ENCODE peak calls at places on chromosome 10, in four cellular contexts. Y, S, J and O are unnamed samples. For H3K4me1, the result is how much of the 10 kb centered on the place peaks cover.

GRCh38 chr10:52488606-52489485 is 174.8 kb downstream of the DKK1 start:
- DNase-seq in J (peak), S (no peak), Y (peak), O (no peak)

GRCh38 chr10:126126023-126126422 is 229.7 kb downstream of the FANK1 start:
- DNase-seq in J (no peak), S (no peak), Y (no peak), O (no peak)

GRCh38 chr10:133335238-133336122 is 1.2 kb downstream of the CALY start:
- DNase-seq in J (no peak), S (no peak), Y (no peak), O (no peak)

GRCh38 chr10:120195984-120196712 is 260.9 kb upstream of the PLPP4 start:
- DNase-seq in J (no peak), Y (no peak), S (no peak), O (no peak)

GRCh38 chr10:70317272-70317942 is 33.6 kb upstream of the NPFFR1 start:
- DNase-seq in J (peak), S (no peak), Y (no peak), O (no peak)

GRCh38 chr10:132494831-132495230 is 42.8 kb upstream of the INPP5A start:
- DNase-seq in J (no peak), S (peak), Y (no peak), O (no peak)

GRCh38 chr10:112779025-112779765 is 170.9 kb upstream of the TCF7L2 start:
- DNase-seq in S (no peak), J (no peak), Y (no peak), O (no peak)

GRCh38 chr10:43203491-43204393 is 63.1 kb downstream of the RASGEF1A start:
- DNase-seq in S (peak), J (no peak), Y (no peak), O (peak)

GRCh38 chr10:15314482-15315070 is 56.5 kb downstream of the FAM171A1 start:
- DNase-seq in S (no peak), J (no peak), Y (no peak), O (no peak)

GRCh38 chr10:73413108-73413527 is 740 bp downstream of the ANXA7 start:
- DNase-seq in J (peak), S (peak), Y (no peak), O (peak)

GRCh38 chr10:66257801-66258200 is 668.0 kb upstream of the LRRTM3 start:
- DNase-seq in J (no peak), S (no peak), Y (no peak), O (no peak)

GRCh38 chr10:102814873-102815661 is 22.1 kb downstream of the CYP17A1 start:
- DNase-seq in J (peak), Y (peak), S (peak), O (peak)

GRCh38 chr10:132650611-132651250 is 113.1 kb downstream of the INPP5A start:
- DNase-seq in J (no peak), Y (no peak), S (no peak), O (no peak)

GRCh38 chr10:103849880-103850571 is 5.3 kb downstream of the SH3PXD2A start:
- DNase-seq in S (no peak), Y (peak), J (no peak), O (no peak)

GRCh38 chr10:51743146-51743545 is 43.8 kb upstream of the CSTF2T start:
- DNase-seq in S (no peak), Y (no peak), J (no peak), O (no peak)

GRCh38 chr10:62582804-62583208 is 208.6 kb downstream of the ZNF365 start:
- DNase-seq in S (peak), Y (no peak), J (no peak), O (peak)

GRCh38 chr10:10872706-10873276 is 144.9 kb upstream of the CELF2 start:
- DNase-seq in J (no peak), Y (no peak), S (no peak), O (no peak)

GRCh38 chr10:30495687-30496086 is 61.7 kb downstream of the MAP3K8 start:
- DNase-seq in Y (no peak), S (no peak), J (no peak), O (no peak)

GRCh38 chr10:15254808-15255655 is 86.5 kb upstream of the NMT2 start:
- DNase-seq in S (no peak), Y (no peak), J (no peak), O (no peak)

GRCh38 chr10:3807221-3807927 is 22.4 kb upstream of the KLF6 start:
- DNase-seq in S (no peak), Y (peak), J (no peak), O (no peak)

GRCh38 chr10:24889636-24890035 is 62.8 kb downstream of the PRTFDC1 start:
- DNase-seq in Y (no peak), S (no peak), J (no peak), O (no peak)

GRCh38 chr10:59006511-59007306 is 169.7 kb upstream of the PHYHIPL start:
- DNase-seq in J (peak), S (no peak), Y (no peak), O (no peak)

GRCh38 chr10:133115981-133116380 is 28.3 kb downstream of the ADGRA1 start:
- DNase-seq in Y (no peak), J (no peak), S (no peak), O (no peak)

GRCh38 chr10:121838931-121839330 is 88.9 kb downstream of the ATE1 start:
- DNase-seq in J (no peak), Y (no peak), S (no peak), O (no peak)

GRCh38 chr10:125448596-125448995 is 234.4 kb downstream of the TEX36 start:
- DNase-seq in Y (peak), S (no peak), J (peak), O (no peak)

GRCh38 chr10:88239212-88239611 is 343.9 kb downstream of the RNLS start:
- DNase-seq in Y (no peak), S (no peak), J (no peak), O (no peak)
- H3K4me1 ChIP-seq in Y (under half), S (under half), J (under half), O (under half)

DNA sequence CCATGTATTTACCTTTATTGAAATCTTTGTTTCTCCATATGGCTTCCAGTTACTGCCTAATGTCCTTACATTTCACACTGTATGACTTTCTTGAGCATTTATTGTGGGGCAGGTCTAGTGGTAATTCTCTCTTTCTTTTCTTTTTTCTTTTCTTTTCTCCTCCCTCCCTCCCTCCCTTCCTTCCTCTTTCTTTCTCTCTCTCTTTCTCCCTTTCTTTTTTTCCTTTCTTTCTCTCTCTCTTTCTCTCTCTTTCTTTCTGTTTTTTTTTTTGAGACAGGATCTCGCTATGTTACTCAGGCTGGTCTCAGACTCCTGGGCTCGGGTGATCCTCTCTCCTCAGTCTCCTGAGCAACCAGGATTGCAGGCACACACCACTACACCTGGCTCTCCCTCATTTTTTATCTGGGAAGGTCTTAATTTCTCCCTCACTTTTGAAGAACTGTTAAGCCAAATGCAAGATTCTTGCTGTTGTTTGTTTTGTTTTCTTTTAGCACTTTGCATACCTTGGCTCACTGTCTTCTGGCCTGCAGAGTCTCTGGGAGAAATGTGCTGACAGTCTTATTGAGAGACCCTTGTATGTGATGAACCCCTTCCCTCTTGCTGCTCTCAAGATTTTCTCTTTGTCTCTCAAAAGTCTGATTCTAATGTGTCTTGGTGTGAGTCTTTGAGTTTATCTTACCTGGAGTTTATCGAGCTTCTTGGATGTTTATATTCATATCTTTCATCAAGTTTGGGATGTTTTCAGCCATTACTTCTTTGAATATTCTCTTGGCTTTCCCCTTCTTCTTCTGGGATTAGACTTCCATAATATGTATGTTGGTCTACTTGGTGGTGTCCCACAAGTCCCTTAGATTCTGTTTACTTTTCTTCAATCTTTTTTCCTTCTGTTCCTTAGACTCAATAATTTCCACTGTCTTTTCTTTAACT is 79.0 kb upstream of the CCNY start:
- DNase-seq in J (no peak), S (no peak), Y (no peak), O (no peak)
- TF ChIP-seq POLR2AphosphoS5 in J (no peak), S (no peak), Y (no peak), O (no peak)

GRCh38 chr10:80506189-80506575 is 31.5 kb upstream of the SH2D4B start:
- DNase-seq in S (peak), J (peak), Y (peak), O (no peak)

GRCh38 chr10:80509108-80509402 is 28.6 kb upstream of the SH2D4B start:
- DNase-seq in S (peak), Y (no peak), J (no peak), O (no peak)

GRCh38 chr10:80507484-80507880 is 30.2 kb upstream of the SH2D4B start:
- DNase-seq in Y (no peak), J (no peak), S (no peak), O (no peak)

GRCh38 chr10:80504897-80505465 is 32.7 kb upstream of the SH2D4B start:
- DNase-seq in J (no peak), Y (no peak), S (peak), O (no peak)

GRCh38 chr10:80506836-80507483 is 30.7 kb upstream of the SH2D4B start:
- DNase-seq in S (peak), Y (no peak), J (no peak), O (no peak)
- H3K4me1 ChIP-seq in S (half or more), Y (half or more), J (half or more), O (under half)

GRCh38 chr10:93445097-93445960 is 36.8 kb downstream of the MYOF start:
- DNase-seq in S (peak), J (peak), Y (peak), O (peak)
- TF ChIP-seq POLR2AphosphoS5 in S (peak), J (no peak), Y (peak), O (peak)

DNA sequence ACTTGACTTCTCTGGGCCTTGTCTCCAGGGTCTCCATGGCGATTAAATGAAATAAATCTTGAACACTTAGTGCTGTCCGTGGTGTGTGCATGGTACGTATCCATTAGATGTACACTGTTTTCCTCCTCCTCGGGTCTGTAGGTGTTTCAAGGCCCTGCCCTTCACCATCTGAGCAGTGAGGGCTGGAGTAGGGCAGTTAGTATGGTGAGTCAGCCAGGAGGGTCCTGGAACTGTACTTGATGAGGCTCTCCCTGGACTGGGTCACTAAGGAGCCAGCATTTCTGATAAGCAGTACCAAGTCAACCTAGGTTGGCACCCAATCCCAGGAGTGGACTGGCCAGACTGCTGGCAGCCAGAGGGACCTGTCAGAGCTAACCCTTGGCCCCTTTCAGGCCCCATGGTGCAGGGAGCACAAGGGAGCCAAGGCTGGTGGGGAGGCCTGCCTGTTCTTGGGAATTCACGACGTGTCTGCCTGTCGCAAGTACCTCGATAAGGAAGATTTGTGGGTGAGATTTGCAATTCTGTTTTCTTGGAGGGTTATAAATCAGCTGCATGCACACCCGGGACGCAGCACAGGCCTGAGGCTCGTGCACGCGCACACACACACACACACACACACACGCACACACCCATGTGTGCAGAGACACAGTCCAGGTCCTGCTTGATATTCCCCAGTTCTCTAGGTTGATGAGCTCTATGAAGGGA is 114.1 kb downstream of the ZMIZ1 start:
- DNase-seq in J (no peak), Y (no peak), S (peak), O (no peak)
- H3K4me1 ChIP-seq in J (half or more), Y (under half), S (half or more), O (under half)